ENCODE peak calls at places on chromosomes 12 and 14, in five cellular contexts. One of them, this sample, is unnamed.
A peak's percentile ranks its signal among the peaks of the same experiment; 100 is the strongest.

GRCh38 chr14:57755018-57755521 is 110.8 kb downstream of the SLC35F4 start:
- DNase-seq in CD8-positive, alpha-beta T cell: no peak
- DNase-seq in tibial nerve: no peak
- DNase-seq in heart left ventricle: no peak
- DNase-seq in uterus: no peak
- DNase-seq in this sample: no peak

GRCh38 chr12:116337312-116337711 is 59.8 kb upstream of the MED13L start:
- DNase-seq in CD8-positive, alpha-beta T cell: no peak
- DNase-seq in tibial nerve: no peak
- DNase-seq in heart left ventricle: no peak
- DNase-seq in uterus: no peak
- DNase-seq in this sample: no peak

GRCh38 chr14:92460916-92461579 is 52.5 kb upstream of the RIN3 start:
- DNase-seq in CD8-positive, alpha-beta T cell: no peak
- DNase-seq in tibial nerve: no peak
- DNase-seq in heart left ventricle: peak; percentile 44
- DNase-seq in uterus: no peak
- DNase-seq in this sample: peak; percentile 21

GRCh38 chr14:42617005-42617404 is 1010.3 kb downstream of the LRFN5 start:
- DNase-seq in CD8-positive, alpha-beta T cell: no peak
- DNase-seq in tibial nerve: no peak
- DNase-seq in heart left ventricle: no peak
- DNase-seq in uterus: no peak
- DNase-seq in this sample: no peak

GRCh38 chr12:69123311-69123710 is 116.1 kb upstream of the CPSF6 start:
- DNase-seq in CD8-positive, alpha-beta T cell: no peak
- DNase-seq in tibial nerve: no peak
- DNase-seq in heart left ventricle: no peak
- DNase-seq in uterus: no peak
- DNase-seq in this sample: no peak

GRCh38 chr12:107368586-107368985 is 275.2 kb upstream of the CRY1 start:
- DNase-seq in CD8-positive, alpha-beta T cell: no peak
- DNase-seq in tibial nerve: no peak
- DNase-seq in heart left ventricle: no peak
- DNase-seq in uterus: no peak
- DNase-seq in this sample: no peak

GRCh38 chr12:16449459-16449858 is 102.0 kb downstream of the MGST1 start:
- DNase-seq in CD8-positive, alpha-beta T cell: no peak
- DNase-seq in tibial nerve: no peak
- DNase-seq in heart left ventricle: no peak
- DNase-seq in uterus: no peak
- DNase-seq in this sample: no peak

GRCh38 chr14:24110485-24110884 is 4.1 kb upstream of the DCAF11 start:
- DNase-seq in CD8-positive, alpha-beta T cell: no peak
- DNase-seq in tibial nerve: no peak
- DNase-seq in heart left ventricle: no peak
- DNase-seq in uterus: no peak
- DNase-seq in this sample: no peak

GRCh38 chr12:6494968-6495367 is 1.1 kb downstream of the NCAPD2 start:
- DNase-seq in CD8-positive, alpha-beta T cell: no peak
- DNase-seq in tibial nerve: no peak
- DNase-seq in heart left ventricle: no peak
- DNase-seq in uterus: no peak
- DNase-seq in this sample: peak; percentile 48

GRCh38 chr14:68633131-68633991 is 159.5 kb downstream of the ZFP36L1 start:
- DNase-seq in CD8-positive, alpha-beta T cell: no peak
- DNase-seq in tibial nerve: no peak
- DNase-seq in heart left ventricle: peak; percentile 59
- DNase-seq in uterus: no peak
- DNase-seq in this sample: no peak

GRCh38 chr12:50929831-50930230 is 22.5 kb upstream of the HIGD1C start:
- DNase-seq in CD8-positive, alpha-beta T cell: no peak
- DNase-seq in tibial nerve: no peak
- DNase-seq in heart left ventricle: no peak
- DNase-seq in uterus: no peak
- DNase-seq in this sample: no peak

GRCh38 chr12:116736962-116737773 is 701 bp downstream of the SPRING1 start:
- DNase-seq in CD8-positive, alpha-beta T cell: no peak
- DNase-seq in tibial nerve: no peak
- DNase-seq in heart left ventricle: no peak
- DNase-seq in uterus: no peak
- DNase-seq in this sample: peak; percentile 11

GRCh38 chr14:51953996-51954395 is 35.4 kb upstream of the RTRAF start:
- DNase-seq in CD8-positive, alpha-beta T cell: no peak
- DNase-seq in tibial nerve: no peak
- DNase-seq in heart left ventricle: no peak
- DNase-seq in uterus: no peak
- DNase-seq in this sample: no peak

GRCh38 chr14:36997843-36998242 is 174.6 kb downstream of the SLC25A21 start:
- DNase-seq in CD8-positive, alpha-beta T cell: no peak
- DNase-seq in tibial nerve: no peak
- DNase-seq in heart left ventricle: no peak
- DNase-seq in uterus: no peak
- DNase-seq in this sample: no peak

GRCh38 chr12:132926417-132926833 is 29.7 kb downstream of the ZNF605 start:
- DNase-seq in CD8-positive, alpha-beta T cell: no peak
- DNase-seq in tibial nerve: no peak
- DNase-seq in heart left ventricle: no peak
- DNase-seq in uterus: no peak
- DNase-seq in this sample: no peak

GRCh38 chr12:101962486-101962885 is 85.1 kb downstream of the DRAM1 start:
- DNase-seq in CD8-positive, alpha-beta T cell: no peak
- DNase-seq in tibial nerve: no peak
- DNase-seq in heart left ventricle: no peak
- DNase-seq in uterus: no peak
- DNase-seq in this sample: peak; percentile 53

GRCh38 chr14:87332001-87332400 is 661.0 kb downstream of the GALC start:
- DNase-seq in CD8-positive, alpha-beta T cell: no peak
- DNase-seq in tibial nerve: no peak
- DNase-seq in heart left ventricle: no peak
- DNase-seq in uterus: no peak
- DNase-seq in this sample: peak; percentile 80

GRCh38 chr12:120721866-120722265 is 3.8 kb upstream of the ACADS start:
- DNase-seq in CD8-positive, alpha-beta T cell: no peak
- DNase-seq in tibial nerve: no peak
- DNase-seq in heart left ventricle: no peak
- DNase-seq in uterus: no peak
- DNase-seq in this sample: no peak

GRCh38 chr14:100416921-100417451 is 93.8 kb downstream of the SLC25A47 start:
- DNase-seq in CD8-positive, alpha-beta T cell: no peak
- DNase-seq in tibial nerve: no peak
- DNase-seq in heart left ventricle: no peak
- DNase-seq in uterus: no peak
- DNase-seq in this sample: peak; percentile 70

GRCh38 chr12:103841690-103842584 is 903 bp upstream of the NT5DC3 start:
- DNase-seq in CD8-positive, alpha-beta T cell: no peak
- DNase-seq in tibial nerve: no peak
- DNase-seq in heart left ventricle: peak; percentile 69
- DNase-seq in uterus: peak; percentile 47
- DNase-seq in this sample: peak; percentile 98

GRCh38 chr14:92863281-92863680 is 59.7 kb upstream of the CHGA start:
- DNase-seq in CD8-positive, alpha-beta T cell: no peak
- DNase-seq in tibial nerve: no peak
- DNase-seq in heart left ventricle: no peak
- DNase-seq in uterus: no peak
- DNase-seq in this sample: peak; percentile 45

GRCh38 chr12:116015525-116015924 is 262.0 kb downstream of the MED13L start:
- DNase-seq in CD8-positive, alpha-beta T cell: no peak
- DNase-seq in tibial nerve: no peak
- DNase-seq in heart left ventricle: no peak
- DNase-seq in uterus: no peak
- DNase-seq in this sample: peak; percentile 32

GRCh38 chr12:53090559-53090958 is 6.9 kb upstream of the IGFBP6 start:
- DNase-seq in CD8-positive, alpha-beta T cell: no peak
- DNase-seq in tibial nerve: no peak
- DNase-seq in heart left ventricle: no peak
- DNase-seq in uterus: no peak
- DNase-seq in this sample: no peak

GRCh38 chr12:570237-570925 is 92.9 kb downstream of the NINJ2 start:
- DNase-seq in CD8-positive, alpha-beta T cell: no peak
- DNase-seq in tibial nerve: peak; percentile 59
- DNase-seq in heart left ventricle: peak; percentile 91
- DNase-seq in uterus: peak; percentile 80
- DNase-seq in this sample: peak; percentile 90

GRCh38 chr12:52004042-52004648 is 2.6 kb upstream of the TAMALIN start:
- DNase-seq in CD8-positive, alpha-beta T cell: no peak
- DNase-seq in tibial nerve: peak; percentile 54
- DNase-seq in heart left ventricle: peak; percentile 64
- DNase-seq in uterus: peak; percentile 66
- DNase-seq in this sample: peak; percentile 63

GRCh38 chr14:101004954-101005353 is 101.4 kb upstream of the RTL1 start:
- DNase-seq in CD8-positive, alpha-beta T cell: no peak
- DNase-seq in tibial nerve: no peak
- DNase-seq in heart left ventricle: no peak
- DNase-seq in uterus: peak; percentile 71
- DNase-seq in this sample: no peak

GRCh38 chr12:33245459-33245858 is 194.2 kb downstream of the SYT10 start:
- DNase-seq in CD8-positive, alpha-beta T cell: no peak
- DNase-seq in tibial nerve: no peak
- DNase-seq in heart left ventricle: no peak
- DNase-seq in uterus: no peak
- DNase-seq in this sample: no peak

GRCh38 chr14:78612666-78613065 is 442.5 kb downstream of the NRXN3 start:
- DNase-seq in CD8-positive, alpha-beta T cell: no peak
- DNase-seq in tibial nerve: no peak
- DNase-seq in heart left ventricle: no peak
- DNase-seq in uterus: no peak
- DNase-seq in this sample: no peak

GRCh38 chr14:49218436-49219092 is 367.6 kb downstream of the RPS29 start:
- DNase-seq in CD8-positive, alpha-beta T cell: no peak
- DNase-seq in tibial nerve: no peak
- DNase-seq in heart left ventricle: no peak
- DNase-seq in uterus: peak; percentile 15
- DNase-seq in this sample: no peak

GRCh38 chr14:97185186-97185585 is 388.0 kb downstream of the VRK1 start:
- DNase-seq in CD8-positive, alpha-beta T cell: no peak
- DNase-seq in tibial nerve: no peak
- DNase-seq in heart left ventricle: no peak
- DNase-seq in uterus: no peak
- DNase-seq in this sample: peak; percentile 10
- TF ChIP-seq CTCF in CD8-positive, alpha-beta T cell: peak; percentile 31
- TF ChIP-seq CTCF in tibial nerve: no peak
- TF ChIP-seq CTCF in heart left ventricle: peak; percentile 10
- TF ChIP-seq CTCF in uterus: no peak
- TF ChIP-seq CTCF in this sample: peak; percentile 29

GRCh38 chr12:91574391-91574790 is 391.8 kb upstream of the DCN start:
- DNase-seq in CD8-positive, alpha-beta T cell: no peak
- DNase-seq in tibial nerve: no peak
- DNase-seq in heart left ventricle: no peak
- DNase-seq in uterus: no peak
- DNase-seq in this sample: no peak
- H3K4me3 ChIP-seq in CD8-positive, alpha-beta T cell: no peak overlapping the region
- H3K4me3 ChIP-seq in tibial nerve: no peak overlapping the region
- H3K4me3 ChIP-seq in heart left ventricle: no peak overlapping the region
- H3K4me3 ChIP-seq in uterus: peak overlapping the region; percentile 6
- H3K4me3 ChIP-seq in this sample: no peak overlapping the region

DNA sequence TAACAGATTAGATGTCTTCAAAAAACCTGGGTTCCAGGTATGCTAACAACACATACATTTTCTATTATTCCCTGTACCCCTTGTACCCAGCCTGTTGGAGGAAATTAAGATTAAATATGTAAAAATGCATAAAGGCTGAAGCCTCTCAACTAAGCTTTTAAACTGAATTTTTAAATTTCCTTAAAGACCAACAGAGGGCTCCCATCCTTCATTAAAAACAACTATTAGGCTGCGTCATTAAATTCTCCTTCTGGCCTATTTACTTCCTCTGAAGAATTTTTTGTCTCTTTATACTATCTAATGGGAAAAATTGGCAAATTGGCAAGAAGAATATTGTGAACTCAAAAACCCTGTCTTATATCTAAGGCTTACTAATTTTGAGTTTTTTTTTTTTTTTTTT is 21.8 kb downstream of the SENP1 start:
- DNase-seq in CD8-positive, alpha-beta T cell: no peak
- DNase-seq in tibial nerve: no peak
- DNase-seq in heart left ventricle: no peak
- DNase-seq in uterus: no peak
- DNase-seq in this sample: no peak
- TF ChIP-seq CTCF in CD8-positive, alpha-beta T cell: no peak
- TF ChIP-seq CTCF in tibial nerve: peak; percentile 8
- TF ChIP-seq CTCF in heart left ventricle: peak; percentile 54
- TF ChIP-seq CTCF in uterus: peak; percentile 38
- TF ChIP-seq CTCF in this sample: peak; percentile 6

DNA sequence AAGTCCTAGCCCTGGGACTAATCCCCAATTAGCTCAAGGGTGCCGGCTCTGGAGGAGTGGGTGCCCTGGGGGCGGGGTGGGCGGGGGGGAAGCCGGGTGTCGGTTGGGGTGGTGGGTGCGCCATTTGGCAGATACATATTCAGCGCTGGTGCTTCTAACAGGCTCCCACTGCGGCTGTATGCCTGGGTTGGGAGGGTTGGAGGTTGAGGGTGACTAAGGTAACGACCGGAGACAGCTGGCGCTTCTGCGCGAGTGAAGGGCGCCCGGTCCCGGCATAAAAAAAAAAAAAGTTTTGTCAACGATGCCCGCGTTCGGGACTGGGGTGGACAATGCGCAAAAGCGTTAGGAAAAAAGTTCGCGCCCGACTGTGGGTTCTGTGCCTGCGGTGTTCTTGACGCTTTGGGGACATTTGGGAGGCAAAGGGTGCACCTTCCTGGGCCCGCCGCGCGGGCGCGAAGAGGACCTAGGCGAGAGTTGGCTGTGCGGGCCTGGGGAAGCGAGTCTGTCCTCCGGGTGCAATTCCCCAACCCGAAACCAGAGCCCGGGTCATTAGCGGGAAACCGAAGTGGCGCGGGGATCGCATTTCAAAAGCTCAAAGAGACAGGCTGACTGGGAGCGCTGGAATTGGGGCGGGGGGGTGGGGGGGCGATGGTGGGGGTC is 19.2 kb downstream of the TBX3 start:
- DNase-seq in CD8-positive, alpha-beta T cell: no peak
- DNase-seq in tibial nerve: no peak
- DNase-seq in heart left ventricle: no peak
- DNase-seq in uterus: no peak
- DNase-seq in this sample: no peak
- H3K4me3 ChIP-seq in CD8-positive, alpha-beta T cell: no peak overlapping the region
- H3K4me3 ChIP-seq in tibial nerve: no peak overlapping the region
- H3K4me3 ChIP-seq in heart left ventricle: no peak overlapping the region
- H3K4me3 ChIP-seq in uterus: no peak overlapping the region
- H3K4me3 ChIP-seq in this sample: no peak overlapping the region

GRCh38 chr12:98741229-98741614 is 96.1 kb downstream of the APAF1 start:
- DNase-seq in CD8-positive, alpha-beta T cell: no peak
- DNase-seq in tibial nerve: no peak
- DNase-seq in heart left ventricle: no peak
- DNase-seq in uterus: no peak
- DNase-seq in this sample: peak; percentile 67

GRCh38 chr12:98745578-98746391 is 100.7 kb downstream of the APAF1 start:
- DNase-seq in CD8-positive, alpha-beta T cell: no peak
- DNase-seq in tibial nerve: no peak
- DNase-seq in heart left ventricle: no peak
- DNase-seq in uterus: peak; percentile 31
- DNase-seq in this sample: peak; percentile 13

GRCh38 chr12:98744692-98745091 is 99.6 kb downstream of the APAF1 start:
- DNase-seq in CD8-positive, alpha-beta T cell: no peak
- DNase-seq in tibial nerve: no peak
- DNase-seq in heart left ventricle: no peak
- DNase-seq in uterus: no peak
- DNase-seq in this sample: no peak

GRCh38 chr12:98741615-98742265 is 96.7 kb downstream of the APAF1 start:
- DNase-seq in CD8-positive, alpha-beta T cell: no peak
- DNase-seq in tibial nerve: no peak
- DNase-seq in heart left ventricle: no peak
- DNase-seq in uterus: no peak
- DNase-seq in this sample: no peak

GRCh38 chr12:98743362-98743953 is 98.4 kb downstream of the APAF1 start:
- DNase-seq in CD8-positive, alpha-beta T cell: no peak
- DNase-seq in tibial nerve: no peak
- DNase-seq in heart left ventricle: no peak
- DNase-seq in uterus: no peak
- DNase-seq in this sample: peak; percentile 38
- TF ChIP-seq CTCF in CD8-positive, alpha-beta T cell: peak; percentile 11
- TF ChIP-seq CTCF in tibial nerve: no peak
- TF ChIP-seq CTCF in heart left ventricle: no peak
- TF ChIP-seq CTCF in uterus: no peak
- TF ChIP-seq CTCF in this sample: peak; percentile 63

This sample was measured in epithelial cell of esophagus.